ENCODE peak calls at places on chromosomes 4 and X, in four cellular contexts. R is GM12878, Q is K562, I is HepG2. K is an unnamed sample.

GRCh38 chr4:77040265-77040664 is 35.5 kb downstream of the CCNI start:
- DNase-seq in I (no peak), R (no peak), Q (no peak), K (no peak)

GRCh38 chr4:48603366-48604003 is 113.4 kb downstream of the ZAR1 start:
- DNase-seq in R (no peak), I (peak; percentile 85), Q (no peak), K (no peak)

GRCh38 chr4:75512336-75513211 is 1.6 kb downstream of the RCHY1 start:
- DNase-seq in I (peak; percentile 24), R (peak; percentile 13), Q (peak; percentile 61), K (no peak)

GRCh38 chr4:169619518-169619957 is 840 bp upstream of the CLCN3 start:
- DNase-seq in Q (peak; percentile 41), R (no peak), I (peak; percentile 64), K (peak; percentile 68)

GRCh38 chr4:140653718-140654515 is 85.2 kb upstream of the UCP1 start:
- DNase-seq in Q (no peak), R (no peak), I (no peak), K (no peak)

GRCh38 chr4:91222019-91222418 is 1081.7 kb upstream of the GRID2 start:
- DNase-seq in I (no peak), Q (no peak), R (no peak), K (no peak)

GRCh38 chr4:11487876-11488545 is 59.3 kb upstream of the HS3ST1 start:
- DNase-seq in I (no peak), R (no peak), Q (no peak), K (no peak)

GRCh38 chrX:389021-389441 is 2.3 kb upstream of the PPP2R3B start:
- DNase-seq in I (peak; percentile 55), Q (no peak), R (no peak), K (no peak)

GRCh38 chrX:70755850-70756249 is 152.7 kb downstream of the TEX11 start:
- DNase-seq in Q (peak; percentile 6), R (no peak), I (no peak), K (no peak)

GRCh38 chrX:148647666-148648065 is 147.2 kb downstream of the AFF2 start:
- DNase-seq in R (no peak), I (no peak), Q (no peak), K (no peak)

GRCh38 chrX:45172890-45173289 is 27.8 kb downstream of the DIPK2B start:
- DNase-seq in I (peak; percentile 3), Q (no peak), R (no peak), K (peak; percentile 38)

GRCh38 chr4:112747035-112747434 is 110.1 kb downstream of the LARP7 start:
- DNase-seq in Q (no peak), I (peak; percentile 3), R (no peak), K (no peak)

GRCh38 chr4:89653012-89653411 is 183.9 kb downstream of the SNCA start:
- DNase-seq in Q (no peak), R (no peak), I (no peak), K (no peak)

GRCh38 chr4:114558446-114559020 is 40.1 kb upstream of the UGT8 start:
- DNase-seq in I (no peak), Q (no peak), R (no peak), K (no peak)
- TF ChIP-seq CHD2 in I (no peak), Q (no peak), R (no peak), K (no peak)

DNA sequence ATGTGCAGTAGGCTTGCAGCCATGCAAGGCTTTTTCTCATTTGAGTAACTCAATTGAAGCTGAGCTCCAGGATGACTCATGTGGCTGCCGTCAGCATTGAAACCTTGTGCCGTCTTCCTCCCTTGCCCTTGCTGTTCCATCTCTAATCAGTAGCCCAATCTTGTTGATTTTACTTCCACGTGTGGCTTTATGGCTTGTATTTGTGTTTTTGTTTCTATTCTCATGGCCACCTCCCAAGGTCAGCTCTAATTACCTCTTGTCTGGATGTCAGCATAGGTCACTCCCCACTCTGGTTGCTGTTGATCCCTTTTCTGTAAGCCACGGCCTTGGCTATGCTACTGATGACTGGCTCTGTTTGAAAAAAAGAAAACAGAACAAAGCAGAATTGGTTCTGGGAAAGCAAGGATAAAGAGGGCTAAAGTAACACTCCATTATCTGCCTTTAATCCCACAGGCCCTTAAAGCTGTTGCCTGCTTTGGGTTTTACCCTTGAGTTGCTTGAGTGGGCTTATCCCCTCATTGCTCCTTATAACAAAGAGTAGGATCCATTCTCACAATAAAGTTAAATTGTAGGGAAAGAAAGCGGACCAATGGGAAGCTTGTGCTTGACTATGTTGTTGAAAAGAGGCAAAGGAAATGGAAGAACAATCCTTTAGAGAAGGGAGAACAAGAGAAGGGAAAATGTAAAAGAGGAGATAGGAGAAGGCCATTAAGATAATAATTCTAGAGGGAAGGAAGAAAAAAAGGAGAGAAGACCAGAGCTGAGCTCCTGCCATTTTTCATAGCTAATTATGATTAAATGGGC is 173.9 kb upstream of the PGRMC2 start:
- DNase-seq in R (no peak), I (no peak), Q (peak; percentile 32), K (peak; percentile 71)
- TF ChIP-seq JUNB in R (peak; percentile 9), I (no peak), Q (no peak), K (peak; percentile 37)

GRCh38 chr4:2484169-2484568 is 15.3 kb downstream of the RNF4 start:
- DNase-seq in Q (no peak), I (no peak), R (no peak), K (no peak)

GRCh38 chr4:2480649-2481048 is 11.7 kb downstream of the RNF4 start:
- DNase-seq in I (no peak), R (no peak), Q (no peak), K (no peak)

GRCh38 chr4:2483237-2483636 is 14.3 kb downstream of the RNF4 start:
- DNase-seq in R (no peak), Q (no peak), I (no peak), K (no peak)

GRCh38 chr4:2482693-2483092 is 13.8 kb downstream of the RNF4 start:
- DNase-seq in Q (no peak), I (peak; percentile 26), R (peak; percentile 67), K (no peak)

GRCh38 chr4:2482192-2482591 is 13.3 kb downstream of the RNF4 start:
- DNase-seq in I (no peak), Q (no peak), R (no peak), K (no peak)
- H3K4me1 ChIP-seq in I (peaks cover 62% of the 10 kb centered on the region), Q (peaks cover 10% of the 10 kb centered on the region), R (peaks cover 70% of the 10 kb centered on the region), K (peaks cover 7% of the 10 kb centered on the region)

GRCh38 chr4:185542626-185543336 is 7.5 kb upstream of the PDLIM3 start:
- DNase-seq in I (no peak), R (no peak), Q (no peak), K (no peak)
- TF ChIP-seq CHD2 in I (no peak), R (no peak), Q (no peak), K (no peak)